ENCODE peak calls at places on chromosomes 3 and 15, in seven cellular contexts. O is endothelial cell of umbilical vein, P is LoVo, G is NCI-H1092 treated with DMSO at 0.1 percent for 48 hours, R is NCI-H460, X is omental fat pad, M is mesenteric fat pad. U is an unnamed sample.

GRCh38 chr15:62432702-62433398 is 267.8 kb upstream of the C2CD4B start:
- DNase-seq in O (no peak), P (no peak), G (no peak), R (no peak), X (no peak), M (peak; percentile 51), U (no peak)

GRCh38 chr3:29759443-29760033 is 478.7 kb downstream of the RBMS3 start:
- DNase-seq in O (peak; percentile 53), P (no peak), G (peak; percentile 58), R (peak; percentile 64), X (no peak), M (no peak), U (no peak)

GRCh38 chr15:47674576-47675232 is 42.6 kb upstream of the SEMA6D start:
- DNase-seq in O (no peak), P (no peak), G (peak; percentile 98), R (no peak), X (no peak), M (no peak), U (no peak)

GRCh38 chr3:141840737-141841544 is 35.5 kb upstream of the ATP1B3 start:
- DNase-seq in O (peak; percentile 84), P (peak; percentile 48), G (no peak), R (no peak), X (no peak), M (no peak), U (no peak)

GRCh38 chr15:99165956-99166689 is 61.2 kb downstream of the SYNM start:
- DNase-seq in O (peak; percentile 42), P (no peak), G (no peak), R (no peak), X (no peak), M (no peak), U (no peak)

GRCh38 chr3:157700405-157700804 is 197.2 kb upstream of the VEPH1 start:
- DNase-seq in O (no peak), P (no peak), G (no peak), R (no peak), X (no peak), M (no peak), U (peak; percentile 16)

GRCh38 chr3:41519746-41520145 is 320.4 kb downstream of the CTNNB1 start:
- DNase-seq in O (no peak), P (no peak), G (no peak), R (no peak), X (no peak), M (no peak), U (no peak)

GRCh38 chr3:172146349-172146748 is 107.0 kb downstream of the FNDC3B start:
- DNase-seq in O (no peak), P (no peak), G (no peak), R (no peak), X (no peak), M (no peak), U (no peak)

GRCh38 chr3:8767667-8768363 is 1.6 kb downstream of the OXTR start:
- DNase-seq in O (peak; percentile 28), P (no peak), G (peak; percentile 40), R (no peak), X (no peak), M (no peak), U (no peak)

GRCh38 chr3:139122221-139122581 is 77.5 kb upstream of the PRR23C start:
- DNase-seq in O (no peak), P (no peak), G (no peak), R (no peak), X (no peak), M (no peak), U (no peak)

GRCh38 chr3:172536505-172536904 is 13.3 kb upstream of the TNFSF10 start:
- DNase-seq in O (no peak), P (no peak), G (no peak), R (no peak), X (no peak), M (no peak), U (no peak)

GRCh38 chr15:56325186-56325585 is 40.0 kb upstream of the TEX9 start:
- DNase-seq in O (no peak), P (no peak), G (no peak), R (no peak), X (no peak), M (no peak), U (no peak)

GRCh38 chr3:147921044-147921443 is 511.9 kb downstream of the ZIC1 start:
- DNase-seq in O (no peak), P (no peak), G (no peak), R (no peak), X (no peak), M (no peak), U (no peak)

GRCh38 chr3:141335531-141336042 is 32.7 kb upstream of the ZBTB38 start:
- DNase-seq in O (no peak), P (no peak), G (no peak), R (peak; percentile 61), X (no peak), M (no peak), U (no peak)

GRCh38 chr3:113707835-113708234 is 11.4 kb upstream of the USF3 start:
- DNase-seq in O (no peak), P (no peak), G (no peak), R (no peak), X (no peak), M (no peak), U (no peak)

GRCh38 chr15:40921949-40922607 is 7.1 kb upstream of the DLL4 start:
- DNase-seq in O (no peak), P (no peak), G (no peak), R (no peak), X (no peak), M (no peak), U (no peak)

GRCh38 chr15:34304613-34305012 is 33.0 kb downstream of the SLC12A6 start:
- DNase-seq in O (peak; percentile 46), P (no peak), G (no peak), R (peak; percentile 38), X (no peak), M (no peak), U (no peak)

GRCh38 chr3:126781889-126782491 is 78.0 kb downstream of the CHCHD6 start:
- DNase-seq in O (no peak), P (no peak), G (no peak), R (no peak), X (no peak), M (no peak), U (no peak)

GRCh38 chr3:15309662-15310335 is 22.6 kb downstream of the SH3BP5 start:
- DNase-seq in O (peak; percentile 85), P (no peak), G (no peak), R (no peak), X (no peak), M (no peak), U (no peak)

GRCh38 chr15:31551323-31551722 is 224.7 kb downstream of the KLF13 start:
- DNase-seq in O (no peak), P (no peak), G (no peak), R (no peak), X (no peak), M (no peak), U (no peak)

GRCh38 chr15:73959012-73959581 is 32.8 kb downstream of the LOXL1 start:
- DNase-seq in O (no peak), P (no peak), G (peak; percentile 10), R (no peak), X (no peak), M (peak; percentile 57), U (no peak)

GRCh38 chr3:183815565-183815943 is 9.8 kb downstream of the MAP6D1 start:
- DNase-seq in O (no peak), P (no peak), G (no peak), R (no peak), X (no peak), M (peak; percentile 28), U (no peak)

GRCh38 chr3:99884484-99884883 is 66.8 kb downstream of the CMSS1 start:
- DNase-seq in O (peak; percentile 58), P (no peak), G (no peak), R (no peak), X (no peak), M (no peak), U (no peak)

GRCh38 chr15:26771917-26772587 is 814 bp downstream of the GABRB3 start:
- DNase-seq in O (no peak), P (no peak), G (peak; percentile 49), R (no peak), X (no peak), M (no peak), U (peak; percentile 66)

GRCh38 chr15:65413760-65414144 is 9.0 kb downstream of the IGDCC4 start:
- DNase-seq in O (no peak), P (no peak), G (no peak), R (no peak), X (no peak), M (no peak), U (no peak)

GRCh38 chr3:158679547-158680000 is 7.1 kb upstream of the LXN start:
- DNase-seq in O (no peak), P (no peak), G (no peak), R (no peak), X (no peak), M (no peak), U (no peak)

GRCh38 chr3:102796856-102797255 is 362.0 kb downstream of the ZPLD1 start:
- DNase-seq in O (no peak), P (no peak), G (no peak), R (no peak), X (no peak), M (no peak), U (no peak)

GRCh38 chr3:9715764-9716437 is 12.3 kb downstream of the CPNE9 start:
- DNase-seq in O (peak; percentile 89), P (peak; percentile 90), G (no peak), R (peak; percentile 74), X (peak; percentile 65), M (no peak), U (peak; percentile 21)

GRCh38 chr3:184593201-184593922 is 31.8 kb downstream of the EPHB3 start:
- DNase-seq in O (no peak), P (no peak), G (no peak), R (no peak), X (no peak), M (no peak), U (no peak)

U was measured in cerebellar cortex.